ENCODE peak calls at places on chromosome 2, in ten cellular contexts. T is IMR-90, W is cardiac muscle cell, Z is H1, D is Panc1, K is tibial nerve, P is Caco-2, Q is fibroblast of the aortic adventitia, G is HAP-1, J is cardiac fibroblast. V is an unnamed sample.

GRCh38 chr2:66434679-66435548 is at the start of gene MEIS1:
- DNase-seq in Z (peak), J (peak), G (peak), P (peak), T (peak), D (peak), Q (peak), W (peak), K (peak), V (peak)

GRCh38 chr2:232058063-232058877 is 96.8 kb downstream of the DIS3L2 start:
- DNase-seq in T (no peak), D (no peak), Q (no peak), Z (no peak), P (no peak), G (no peak), K (no peak), W (no peak), J (no peak), V (no peak)

GRCh38 chr2:218155953-218156479 is 10.7 kb downstream of the CXCR1 start:
- DNase-seq in D (no peak), W (no peak), K (no peak), J (no peak), G (no peak), Z (no peak), Q (no peak), T (no peak), P (no peak), V (no peak)

GRCh38 chr2:191748050-191748449 is 70.1 kb downstream of the NABP1 start:
- DNase-seq in G (no peak), T (peak), Z (no peak), J (peak), P (no peak), D (no peak), W (peak), K (no peak), Q (peak), V (peak)

GRCh38 chr2:2464095-2464494 is 133.0 kb upstream of the MYT1L start:
- DNase-seq in J (no peak), T (peak), Z (no peak), W (no peak), G (no peak), Q (no peak), K (no peak), P (no peak), D (no peak), V (no peak)

GRCh38 chr2:37707393-37707792 is 36.0 kb upstream of the CDC42EP3 start:
- DNase-seq in Z (no peak), T (no peak), P (no peak), W (no peak), K (no peak), D (no peak), J (no peak), Q (no peak), G (no peak), V (no peak)

GRCh38 chr2:103401621-103402020 is 639.8 kb downstream of the TMEM182 start:
- DNase-seq in G (no peak), D (no peak), W (peak), Z (peak), Q (no peak), T (no peak), K (no peak), J (peak), P (peak), V (peak)

GRCh38 chr2:54977149-54977548 is 73.1 kb downstream of the RTN4 start:
- DNase-seq in P (no peak), T (no peak), Q (no peak), K (no peak), W (peak), Z (no peak), J (no peak), D (no peak), G (no peak), V (peak)

GRCh38 chr2:209619782-209620181 is 151.8 kb upstream of the UNC80 start:
- DNase-seq in G (peak), Q (no peak), Z (no peak), W (no peak), D (no peak), K (no peak), P (no peak), T (no peak), J (peak), V (peak)

GRCh38 chr2:23606968-23607367 is 222.0 kb downstream of the KLHL29 start:
- DNase-seq in G (no peak), T (peak), D (no peak), P (no peak), J (peak), W (peak), Q (peak), K (no peak), Z (no peak), V (peak)

GRCh38 chr2:225590932-225591331 is 191.4 kb downstream of the NYAP2 start:
- DNase-seq in K (no peak), Q (no peak), T (no peak), D (no peak), J (no peak), G (no peak), P (no peak), Z (no peak), W (no peak), V (no peak)

GRCh38 chr2:111983478-111984212 is 71.4 kb upstream of the TMEM87B start:
- DNase-seq in T (peak), G (no peak), P (no peak), Q (no peak), W (no peak), K (no peak), J (no peak), Z (no peak), D (no peak), V (no peak)

GRCh38 chr2:203209538-203209937 is 29.3 kb upstream of the CYP20A1 start:
- DNase-seq in P (no peak), W (peak), Q (no peak), Z (no peak), G (no peak), T (peak), K (no peak), D (no peak), J (peak), V (peak)

GRCh38 chr2:213846856-213847255 is 562.6 kb downstream of the SPAG16 start:
- DNase-seq in T (no peak), P (no peak), K (no peak), Q (no peak), W (no peak), G (no peak), J (no peak), D (no peak), Z (no peak), V (no peak)

GRCh38 chr2:227378371-227378782 is 729 bp downstream of the TM4SF20 start:
- DNase-seq in D (peak), W (peak), Z (no peak), P (no peak), G (no peak), J (peak), Q (no peak), T (peak), K (no peak), V (no peak)

GRCh38 chr2:233353769-233354499 is at the start of gene DGKD:
- DNase-seq in D (no peak), K (peak), G (peak), Z (peak), P (peak), J (peak), Q (peak), W (peak), T (no peak), V (peak)

GRCh38 chr2:120435671-120436459 is 89.9 kb downstream of the INHBB start:
- DNase-seq in J (no peak), D (no peak), K (no peak), T (no peak), W (no peak), Z (no peak), P (no peak), G (no peak), Q (no peak), V (no peak)

GRCh38 chr2:23203383-23203782 is 181.6 kb upstream of the KLHL29 start:
- DNase-seq in J (no peak), W (no peak), D (no peak), K (no peak), Z (no peak), P (no peak), Q (no peak), T (no peak), G (no peak), V (no peak)

DNA sequence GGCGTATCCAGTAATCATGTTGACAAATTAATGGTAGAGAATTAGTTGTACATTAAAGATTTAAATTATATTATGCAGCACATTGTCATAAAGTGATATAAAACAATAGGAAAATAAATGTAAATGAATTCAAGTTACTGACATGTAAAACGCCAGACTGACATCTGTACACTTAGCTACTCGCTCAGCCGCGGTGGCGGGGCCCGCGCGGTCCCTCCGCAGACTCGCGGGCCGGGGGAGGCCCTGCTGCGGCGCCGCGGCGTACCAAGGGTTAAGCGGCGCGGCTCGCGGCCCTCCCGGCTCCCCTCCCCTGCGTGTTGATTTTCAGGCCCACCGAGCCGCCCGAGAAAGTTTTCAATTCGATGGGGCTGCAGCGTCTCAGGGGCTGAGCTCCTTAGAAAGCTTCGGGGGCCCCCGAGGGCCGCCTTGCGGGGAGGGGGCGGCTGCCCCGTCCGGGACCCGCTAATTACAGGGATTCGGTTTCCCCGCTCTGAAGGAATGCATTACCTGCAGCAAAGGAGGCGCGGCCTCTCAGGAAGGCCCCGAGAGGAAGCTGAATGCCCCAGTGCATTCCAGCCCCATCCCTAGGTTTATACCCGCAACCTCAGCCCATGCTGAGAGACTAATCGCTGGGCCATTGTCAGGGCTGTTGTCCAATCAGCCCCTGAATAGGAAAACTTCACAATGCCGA is 138.9 kb upstream of the SIX3 start:
- DNase-seq in P (peak), G (peak), K (no peak), Z (peak), D (no peak), T (no peak), J (no peak), Q (no peak), W (no peak), V (no peak)
- H3K4me3 ChIP-seq in P (peak), G (peak), K (no peak), Z (peak), D (no peak), T (no peak), J (no peak), Q (no peak), W (peak), V (no peak)

GRCh38 chr2:240914645-240915525 is 8.7 kb downstream of the CROCC2 start:
- DNase-seq in T (no peak), K (no peak), D (no peak), J (no peak), P (no peak), Z (no peak), W (no peak), Q (no peak), G (no peak), V (no peak)
- H3K4me3 ChIP-seq in T (no peak), K (no peak), D (peak), J (no peak), P (no peak), Z (no peak), W (no peak), Q (no peak), G (no peak), V (no peak)

GRCh38 chr2:177235855-177236437 is 23.4 kb downstream of the HNRNPA3 start:
- DNase-seq in Z (no peak), D (no peak), J (no peak), Q (no peak), W (no peak), T (no peak), P (no peak), G (no peak), K (no peak), V (no peak)

GRCh38 chr2:177239053-177239452 is 25.5 kb downstream of the NFE2L2 start:
- DNase-seq in Z (no peak), J (no peak), K (no peak), Q (no peak), P (no peak), D (no peak), W (no peak), T (no peak), G (no peak), V (no peak)

GRCh38 chr2:177234267-177234666 is 21.7 kb downstream of the HNRNPA3 start:
- DNase-seq in G (no peak), J (no peak), Z (no peak), K (no peak), W (no peak), Q (no peak), T (no peak), D (no peak), P (no peak), V (no peak)

GRCh38 chr2:177239934-177240600 is 24.5 kb downstream of the NFE2L2 start:
- DNase-seq in K (peak), Q (peak), W (peak), G (no peak), T (peak), J (peak), D (peak), P (no peak), Z (no peak), V (peak)

GRCh38 chr2:177237932-177238331 is 25.3 kb downstream of the HNRNPA3 start:
- DNase-seq in T (no peak), Z (no peak), Q (no peak), D (no peak), P (no peak), K (no peak), W (no peak), G (no peak), J (no peak), V (no peak)
- H3K4me3 ChIP-seq in T (no peak), Z (no peak), Q (no peak), D (no peak), P (no peak), K (no peak), W (no peak), G (no peak), J (no peak), V (no peak)

GRCh38 chr2:72886505-72887031 is 640 bp upstream of the SPR start:
- DNase-seq in J (no peak), G (no peak), T (no peak), W (no peak), P (no peak), Z (no peak), D (no peak), Q (no peak), K (no peak), V (no peak)
- H3K4me3 ChIP-seq in J (peak), G (peak), T (peak), W (peak), P (peak), Z (peak), D (peak), Q (peak), K (peak), V (peak)

GRCh38 chr2:24924732-24925131 is 4.7 kb upstream of the ADCY3 start:
- DNase-seq in P (no peak), G (no peak), D (no peak), K (no peak), T (no peak), Q (no peak), W (no peak), Z (no peak), J (no peak), V (no peak)

GRCh38 chr2:24928036-24928435 is 8.0 kb upstream of the ADCY3 start:
- DNase-seq in G (no peak), D (no peak), T (no peak), W (no peak), K (no peak), Q (no peak), J (no peak), Z (no peak), P (no peak), V (no peak)

GRCh38 chr2:24925815-24926214 is 5.8 kb upstream of the ADCY3 start:
- DNase-seq in Q (no peak), W (no peak), K (no peak), D (no peak), P (no peak), T (no peak), Z (no peak), G (no peak), J (no peak), V (no peak)

GRCh38 chr2:24926220-24926601 is 6.2 kb upstream of the ADCY3 start:
- DNase-seq in W (no peak), T (no peak), Q (no peak), P (no peak), J (no peak), D (no peak), G (no peak), K (no peak), Z (no peak), V (no peak)

GRCh38 chr2:24926602-24927252 is 6.7 kb upstream of the ADCY3 start:
- DNase-seq in Z (peak), G (no peak), T (no peak), Q (peak), K (peak), W (peak), D (no peak), J (peak), P (no peak), V (peak)
- H3K4me3 ChIP-seq in Z (no peak), G (no peak), T (no peak), Q (no peak), K (peak), W (no peak), D (no peak), J (no peak), P (no peak), V (no peak)

DNA sequence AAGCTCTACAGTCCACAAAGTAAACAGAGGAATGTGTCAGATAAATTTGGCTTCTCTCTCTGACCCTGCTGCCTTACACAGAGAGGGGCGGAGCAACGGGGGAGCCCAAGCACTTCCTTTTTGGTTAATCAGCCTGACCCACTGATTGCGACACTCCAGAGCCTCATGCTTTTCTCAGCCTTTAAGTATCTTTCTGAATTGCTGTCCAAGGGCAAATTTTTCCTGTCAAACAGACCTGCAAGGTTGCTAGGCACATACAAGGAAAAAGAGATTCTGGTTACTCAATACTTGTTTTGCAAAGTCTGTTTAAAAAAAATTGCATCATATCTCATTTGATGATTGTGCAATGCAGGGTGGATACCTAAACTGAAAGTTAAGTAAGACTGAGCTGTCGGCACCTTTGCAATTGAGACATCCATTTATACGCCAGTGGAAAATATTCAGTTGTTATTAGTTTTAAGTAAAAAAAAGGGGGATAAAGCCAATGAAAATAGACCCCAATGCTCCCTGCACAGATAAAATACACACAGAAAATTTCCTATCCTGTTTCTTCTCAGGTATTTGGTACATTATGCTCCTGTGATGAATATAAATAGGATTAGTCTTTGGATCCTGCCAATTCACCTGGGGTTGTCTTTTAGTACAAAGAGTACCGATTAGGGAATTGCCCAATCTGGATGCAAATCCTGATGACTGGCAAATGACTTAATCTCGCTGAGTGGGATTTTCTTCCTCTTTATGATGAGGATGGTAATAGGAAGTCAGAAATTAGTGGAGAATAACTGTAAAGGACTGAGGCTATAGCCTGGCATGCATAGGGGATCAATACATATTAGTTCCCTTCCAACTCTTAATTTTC is 260.2 kb upstream of the TRIB2 start:
- DNase-seq in W (peak), J (peak), G (no peak), Z (no peak), T (peak), D (peak), P (peak), K (peak), Q (peak), V (peak)
- H3K4me3 ChIP-seq in W (no peak), J (peak), G (no peak), Z (no peak), T (no peak), D (no peak), P (no peak), K (no peak), Q (no peak), V (peak)

DNA sequence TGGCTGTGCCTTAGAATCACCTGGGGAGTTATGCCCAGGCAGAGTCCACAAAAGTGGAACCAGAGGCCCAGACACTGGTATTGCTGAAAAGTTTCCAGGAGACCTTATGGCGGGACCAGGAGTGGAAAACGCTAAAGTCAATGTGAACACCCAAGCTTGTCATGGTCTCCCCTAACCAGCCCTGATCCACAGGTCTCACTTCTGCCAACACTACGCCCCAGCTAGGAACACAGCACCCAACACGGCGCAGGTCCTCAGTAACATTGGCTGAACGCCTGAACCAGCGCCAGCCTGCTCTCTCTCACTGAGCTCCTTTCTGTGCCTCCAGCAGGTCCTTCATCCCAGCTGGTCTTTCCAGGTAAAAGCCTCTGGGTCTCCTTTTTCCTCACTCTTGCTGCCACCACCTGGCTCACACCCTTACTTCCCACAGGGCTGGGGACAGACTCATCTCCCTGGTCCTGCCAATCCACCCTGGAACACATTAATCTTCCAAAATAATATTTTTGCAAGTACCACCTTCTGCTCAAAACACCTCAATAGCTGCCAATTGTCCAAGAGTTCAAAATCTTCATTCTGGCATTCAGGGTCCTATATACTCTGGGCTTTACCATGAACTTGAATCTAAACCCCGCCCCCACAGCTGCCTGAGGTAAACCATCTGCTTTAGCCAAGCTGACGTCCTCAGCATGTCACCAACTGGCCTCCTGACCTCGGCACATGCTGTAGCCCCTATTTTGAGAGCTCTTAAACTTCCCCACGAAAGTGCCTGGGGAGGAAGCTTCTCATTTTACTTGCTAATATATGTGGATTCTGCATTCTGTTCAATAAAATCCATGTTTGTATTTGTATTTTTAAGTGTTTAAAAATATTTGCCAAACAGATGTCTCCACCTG is 34.6 kb downstream of the ADCY3 start:
- DNase-seq in K (no peak), P (no peak), Z (no peak), G (no peak), W (peak), T (peak), J (no peak), Q (no peak), D (no peak), V (no peak)
- H3K4me3 ChIP-seq in K (no peak), P (no peak), Z (no peak), G (no peak), W (no peak), T (no peak), J (no peak), Q (no peak), D (no peak), V (no peak)

DNA sequence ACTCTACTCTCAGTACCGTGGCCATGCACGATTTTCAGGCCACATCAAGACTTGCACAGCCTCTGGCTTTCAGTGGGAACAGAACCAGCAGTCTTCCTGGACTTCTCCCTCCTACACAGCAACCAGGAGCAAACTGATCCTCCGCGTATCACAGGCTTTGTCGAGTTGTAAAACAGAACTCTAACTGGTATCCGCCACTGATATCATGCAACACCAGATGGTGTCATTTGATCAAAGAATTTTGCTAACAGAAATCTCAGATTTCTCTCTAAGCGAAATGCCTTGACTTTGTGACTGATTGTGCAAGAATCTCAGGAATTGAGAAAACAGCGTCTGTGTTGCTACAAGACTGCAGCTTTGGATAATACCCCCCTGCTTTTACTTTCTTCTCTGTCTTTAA is 85.7 kb downstream of the COPS8 start:
- DNase-seq in J (peak), Q (peak), K (peak), T (peak), Z (no peak), G (no peak), W (peak), P (no peak), D (peak), V (peak)
- H3K4me3 ChIP-seq in J (no peak), Q (peak), K (no peak), T (peak), Z (no peak), G (no peak), W (no peak), P (no peak), D (peak), V (no peak)

V was measured in fibroblast of pulmonary artery.